ENCODE peak calls at places on chromosomes 2 and 18, in nine cellular contexts. R is transverse colon, J is PC-9, Z is HepG2, A is heart right ventricle, S is tibial artery, P is GM23338, E is IMR-90, Y is AG04450. D is an unnamed sample.

GRCh38 chr2:29528891-29529520 is 392.4 kb downstream of the ALK start:
- DNase-seq in R (peak; percentile 42), J (no peak), Z (no peak), A (peak; percentile 38), S (no peak), P (no peak), E (peak; percentile 79), Y (peak; percentile 51), D (no peak)

GRCh38 chr18:79394438-79395307 is 1.1 kb upstream of the NFATC1 start:
- DNase-seq in R (no peak), J (no peak), Z (no peak), A (peak; percentile 47), S (peak; percentile 81), P (no peak), E (peak; percentile 49), Y (no peak), D (peak; percentile 25)

GRCh38 chr2:16908671-16909070 is 243.0 kb upstream of the CYRIA start:
- DNase-seq in R (no peak), J (no peak), Z (no peak), A (no peak), S (no peak), P (no peak), E (no peak), Y (no peak), D (peak; percentile 61)

GRCh38 chr2:124668161-124668560 is 643.1 kb downstream of the CNTNAP5 start:
- DNase-seq in R (no peak), J (no peak), Z (no peak), A (no peak), S (no peak), P (no peak), E (peak; percentile 81), Y (peak; percentile 29), D (no peak)

GRCh38 chr2:239930871-239931771 is 94.0 kb downstream of the NDUFA10 start:
- DNase-seq in R (no peak), J (no peak), Z (no peak), A (no peak), S (peak; percentile 55), P (no peak), E (no peak), Y (no peak), D (no peak)

GRCh38 chr2:43358688-43359201 is 132.3 kb upstream of the ZFP36L2 start:
- DNase-seq in R (no peak), J (no peak), Z (peak; percentile 32), A (no peak), S (no peak), P (no peak), E (peak; percentile 21), Y (no peak), D (no peak)

GRCh38 chr2:96594282-96594681 is 43.8 kb downstream of the KANSL3 start:
- DNase-seq in R (no peak), J (no peak), Z (no peak), A (no peak), S (no peak), P (no peak), E (no peak), Y (no peak), D (no peak)

GRCh38 chr2:150571121-150571520 is 83.7 kb upstream of the RND3 start:
- DNase-seq in R (no peak), J (no peak), Z (no peak), A (no peak), S (no peak), P (no peak), E (no peak), Y (no peak), D (no peak)

GRCh38 chr18:10792181-10792580 is 266.4 kb downstream of the NAPG start:
- DNase-seq in R (no peak), J (no peak), Z (no peak), A (no peak), S (no peak), P (no peak), E (peak; percentile 6), Y (no peak), D (no peak)

GRCh38 chr2:68650645-68651044 is 7.3 kb downstream of the PROKR1 start:
- DNase-seq in R (no peak), J (no peak), Z (no peak), A (no peak), S (no peak), P (no peak), E (no peak), Y (no peak), D (no peak)

GRCh38 chr2:155266579-155266978 is 568.1 kb downstream of the KCNJ3 start:
- DNase-seq in R (no peak), J (no peak), Z (no peak), A (no peak), S (no peak), P (peak; percentile 60), E (no peak), Y (no peak), D (no peak)

GRCh38 chr2:130727286-130727924 is 1.5 kb upstream of the GPR148 start:
- DNase-seq in R (peak; percentile 83), J (peak; percentile 28), Z (no peak), A (peak; percentile 79), S (peak; percentile 90), P (peak; percentile 92), E (peak; percentile 46), Y (no peak), D (peak; percentile 77)
- H3K27ac ChIP-seq in R (peak overlapping the region; percentile 70), J (no peak overlapping the region), Z (no peak overlapping the region), A (peak overlapping the region; percentile 47), S (peak overlapping the region; percentile 64), P (peak overlapping the region; percentile 63), E (no peak overlapping the region), Y (no peak overlapping the region), D (peak overlapping the region; percentile 56)

GRCh38 chr2:42270757-42271156 is 90.3 kb downstream of the COX7A2L start:
- DNase-seq in R (no peak), J (no peak), Z (no peak), A (no peak), S (no peak), P (no peak), E (no peak), Y (no peak), D (no peak)

DNA sequence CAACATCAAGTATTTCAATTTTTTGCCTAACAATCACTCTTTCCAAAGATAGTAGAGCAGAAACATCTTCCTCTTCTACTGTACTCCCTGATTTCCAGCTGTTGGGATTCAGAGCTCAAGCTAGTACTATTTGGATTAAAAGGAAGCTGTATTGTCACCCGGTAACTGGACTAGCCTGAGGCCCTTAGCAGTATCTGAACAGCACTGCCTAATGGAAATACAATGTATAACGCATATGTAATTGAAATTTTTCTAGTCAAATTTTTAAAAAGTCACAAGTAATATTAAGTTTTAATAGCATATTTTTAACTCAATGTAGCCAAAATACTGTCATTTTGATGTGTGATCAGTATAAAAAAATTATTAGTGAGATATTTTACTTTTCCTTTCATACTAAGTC is 86.1 kb downstream of the COX7A2L start:
- DNase-seq in R (no peak), J (no peak), Z (no peak), A (no peak), S (no peak), P (no peak), E (no peak), Y (no peak), D (no peak)
- TF ChIP-seq CTCF in R (no peak), J (no peak), Z (no peak), A (no peak), S (no peak), P (no peak), E (no peak), Y (peak; percentile 4), D (no peak)

GRCh38 chr2:69688212-69688611 is 44.7 kb upstream of the AAK1 start:
- DNase-seq in R (no peak), J (no peak), Z (no peak), A (no peak), S (no peak), P (no peak), E (no peak), Y (no peak), D (no peak)

GRCh38 chr2:69682525-69682924 is 39.0 kb upstream of the AAK1 start:
- DNase-seq in R (no peak), J (no peak), Z (no peak), A (no peak), S (no peak), P (no peak), E (no peak), Y (no peak), D (no peak)

GRCh38 chr2:69685321-69686048 is 41.9 kb upstream of the AAK1 start:
- DNase-seq in R (no peak), J (no peak), Z (peak; percentile 62), A (no peak), S (no peak), P (no peak), E (peak; percentile 59), Y (no peak), D (no peak)

GRCh38 chr2:69686855-69687254 is 43.3 kb upstream of the AAK1 start:
- DNase-seq in R (no peak), J (no peak), Z (peak; percentile 86), A (no peak), S (no peak), P (no peak), E (no peak), Y (no peak), D (no peak)

GRCh38 chr2:69683170-69683971 is 39.8 kb upstream of the AAK1 start:
- DNase-seq in R (no peak), J (no peak), Z (peak; percentile 38), A (no peak), S (no peak), P (no peak), E (peak; percentile 85), Y (peak; percentile 61), D (peak; percentile 38)
- H3K27ac ChIP-seq in R (no peak overlapping the region), J (no peak overlapping the region), Z (no peak overlapping the region), A (peak overlapping the region; percentile 75), S (no peak overlapping the region), P (no peak overlapping the region), E (peak overlapping the region; percentile 52), Y (peak overlapping the region; percentile 53), D (no peak overlapping the region)

GRCh38 chr2:120419955-120420354 is 74.0 kb downstream of the INHBB start:
- DNase-seq in R (no peak), J (no peak), Z (no peak), A (no peak), S (no peak), P (no peak), E (no peak), Y (no peak), D (no peak)

GRCh38 chr2:120421830-120422175 is 75.9 kb downstream of the INHBB start:
- DNase-seq in R (no peak), J (no peak), Z (no peak), A (no peak), S (no peak), P (no peak), E (no peak), Y (no peak), D (no peak)

GRCh38 chr2:120418174-120418787 is 72.3 kb downstream of the INHBB start:
- DNase-seq in R (no peak), J (no peak), Z (no peak), A (no peak), S (no peak), P (no peak), E (no peak), Y (no peak), D (no peak)

GRCh38 chr2:120421126-120421829 is 75.3 kb downstream of the INHBB start:
- DNase-seq in R (no peak), J (no peak), Z (no peak), A (no peak), S (no peak), P (no peak), E (no peak), Y (no peak), D (no peak)

DNA sequence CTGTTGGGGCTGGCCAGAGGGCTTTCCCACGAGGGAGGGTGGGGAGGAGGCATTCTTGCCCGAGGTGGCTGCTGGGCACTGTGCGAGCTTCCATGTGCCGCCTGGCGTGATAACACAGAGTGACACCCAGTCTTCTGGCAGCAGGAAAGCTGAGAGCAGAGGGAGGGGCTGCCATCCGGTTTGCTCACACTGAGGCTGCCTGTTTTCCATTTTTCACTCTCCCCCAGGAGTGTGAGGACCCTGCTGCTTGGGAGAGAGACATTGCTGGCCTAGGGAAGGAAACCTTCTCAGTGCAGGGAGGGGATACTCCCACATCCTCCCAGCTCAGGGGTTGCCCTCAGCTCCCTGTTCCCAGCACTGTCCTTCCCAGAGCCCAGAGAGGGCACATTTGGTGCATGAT is 73.1 kb downstream of the INHBB start:
- DNase-seq in R (no peak), J (peak; percentile 49), Z (no peak), A (peak; percentile 58), S (no peak), P (no peak), E (no peak), Y (no peak), D (no peak)
- TF ChIP-seq CTCF in R (no peak), J (no peak), Z (no peak), A (peak; percentile 22), S (no peak), P (no peak), E (no peak), Y (no peak), D (no peak)

D was measured in RWPE1.